ENCODE peak calls at places on chromosome 4, in four cellular contexts. F, V, I and X are unnamed samples.

GRCh38 chr4:24578364-24578763 is 6.0 kb downstream of the DHX15 start:
- DNase-seq in V (no peak), I (no peak), F (no peak), X (no peak)

GRCh38 chr4:24024597-24024996 is 134.8 kb upstream of the PPARGC1A start:
- DNase-seq in I (no peak), F (no peak), V (no peak), X (no peak)

GRCh38 chr4:2797188-2797544 is 4.3 kb downstream of the SH3BP2 start:
- DNase-seq in F (no peak), V (no peak), I (no peak), X (no peak)

GRCh38 chr4:74311696-74312313 is 3.5 kb downstream of the EPGN start:
- DNase-seq in V (peak), F (no peak), I (no peak), X (peak)

GRCh38 chr4:54897590-54897989 is 227.8 kb downstream of the KDR start:
- DNase-seq in V (no peak), F (no peak), I (no peak), X (no peak)

GRCh38 chr4:75495489-75495888 is 18.7 kb downstream of the RCHY1 start:
- DNase-seq in V (no peak), F (no peak), I (no peak), X (no peak)

GRCh38 chr4:42339935-42340406 is 57.3 kb upstream of the SHISA3 start:
- DNase-seq in I (no peak), V (no peak), F (no peak), X (no peak)

GRCh38 chr4:52259978-52260377 is 208.9 kb downstream of the SPATA18 start:
- DNase-seq in F (no peak), I (no peak), V (no peak), X (no peak)

GRCh38 chr4:79331126-79331876 is 5.4 kb upstream of the NAA11 start:
- DNase-seq in V (no peak), F (no peak), I (no peak), X (no peak)

GRCh38 chr4:47774078-47774477 is 63.8 kb downstream of the CORIN start:
- DNase-seq in F (no peak), I (no peak), V (no peak), X (no peak)

GRCh38 chr4:592825-593520 is 16.9 kb upstream of the TMEM271 start:
- DNase-seq in F (no peak), I (no peak), V (no peak), X (no peak)

GRCh38 chr4:58359590-58359989 is 1249.4 kb upstream of the IGFBP7 start:
- DNase-seq in V (no peak), I (no peak), F (no peak), X (no peak)

GRCh38 chr4:25223770-25224375 is 10.0 kb upstream of the PI4K2B start:
- DNase-seq in F (no peak), I (no peak), V (no peak), X (no peak)

GRCh38 chr4:22170353-22170752 is 221.8 kb upstream of the KCNIP4 start:
- DNase-seq in I (no peak), V (peak), F (no peak), X (no peak)

GRCh38 chr4:166527500-166527899 is 654.5 kb downstream of the TLL1 start:
- DNase-seq in V (no peak), F (no peak), I (no peak), X (no peak)

GRCh38 chr4:6235012-6235411 is 34.6 kb upstream of the WFS1 start:
- DNase-seq in F (no peak), I (no peak), V (no peak), X (no peak)

GRCh38 chr4:126825083-126825482 is 807.7 kb upstream of the INTU start:
- DNase-seq in F (no peak), V (no peak), I (no peak), X (no peak)

GRCh38 chr4:76984788-76985211 is 35.2 kb downstream of the SEPTIN11 start:
- DNase-seq in I (no peak), F (peak), V (peak), X (no peak)